ENCODE peak calls at places on chromosomes 5 and 9, in six cellular contexts. A is T-cell; O is T1000; K is mammary epithelial cell; E is type B pancreatic cell; X is activated T-helper 1 cell treated with anti-CD3 and anti-CD28 coated beads, Interleukin-12 subunit alpha, Interleukin-12 subunit beta, Interleukin-2, Interleukin-4 antibody, amounts not matched to agents 30 ng/mL and 10 ng/mL and 1 ng/mL, durations not matched to agents 14 hours and 24 hours and 36 hours. G is an unnamed sample.

GRCh38 chr5:172666251-172666650 is 25.2 kb downstream of the NEURL1B start:
- DNase-seq in A (no peak), O (no peak), K (no peak), E (no peak), X (no peak), G (no peak)

GRCh38 chr5:148179234-148179824 is 11.0 kb downstream of the SPINK14 start:
- DNase-seq in A (no peak), O (no peak), K (peak; percentile 59), E (no peak), X (no peak), G (peak; percentile 58)

GRCh38 chr9:13228431-13228830 is 51.1 kb downstream of the MPDZ start:
- DNase-seq in A (no peak), O (no peak), K (no peak), E (no peak), X (no peak), G (no peak)

GRCh38 chr5:76811214-76811613 is 7.6 kb upstream of the F2RL1 start:
- DNase-seq in A (no peak), O (no peak), K (peak; percentile 96), E (no peak), X (no peak), G (no peak)

GRCh38 chr5:115151208-115151805 is 18.4 kb downstream of the TRIM36 start:
- DNase-seq in A (no peak), O (no peak), K (no peak), E (no peak), X (no peak), G (peak; percentile 81)

GRCh38 chr9:114837923-114838322 is 32.1 kb upstream of the TNFSF15 start:
- DNase-seq in A (no peak), O (no peak), K (peak; percentile 13), E (no peak), X (no peak), G (no peak)

GRCh38 chr9:108478431-108478837 is 377.4 kb downstream of the ACTL7B start:
- DNase-seq in A (no peak), O (peak; percentile 32), K (peak; percentile 94), E (no peak), X (no peak), G (peak; percentile 87)

GRCh38 chr5:40832345-40832744 is 2.7 kb downstream of the RPL37 start:
- DNase-seq in A (no peak), O (no peak), K (no peak), E (no peak), X (no peak), G (no peak)

GRCh38 chr5:154455585-154455984 is 9.8 kb downstream of the SAP30L start:
- DNase-seq in A (no peak), O (no peak), K (no peak), E (no peak), X (no peak), G (no peak)

GRCh38 chr5:9166202-9167147 is 379.4 kb downstream of the SEMA5A start:
- DNase-seq in A (no peak), O (no peak), K (no peak), E (no peak), X (no peak), G (peak; percentile 38)

GRCh38 chr5:113204525-113205161 is 228.0 kb downstream of the DCP2 start:
- DNase-seq in A (no peak), O (no peak), K (peak; percentile 81), E (no peak), X (no peak), G (peak; percentile 28)

GRCh38 chr5:157166164-157166493 is at the start of gene GARIN3:
- DNase-seq in A (no peak), O (no peak), K (no peak), E (no peak), X (no peak), G (no peak)

GRCh38 chr9:107744873-107745272 is 255.3 kb upstream of the KLF4 start:
- DNase-seq in A (no peak), O (no peak), K (no peak), E (no peak), X (no peak), G (no peak)

GRCh38 chr9:132973713-132974112 is 4.8 kb upstream of the GFI1B start:
- DNase-seq in A (no peak), O (no peak), K (no peak), E (no peak), X (no peak), G (no peak)

GRCh38 chr5:131771692-131772091 is 25.1 kb downstream of the FNIP1 start:
- DNase-seq in A (no peak), O (no peak), K (no peak), E (no peak), X (no peak), G (no peak)